ENCODE peak calls at places on chromosomes 13 and 19, in six cellular contexts. Y, J, W, S, O and R are unnamed samples. For H3K4me1 and H3K36me3, the result is how much of the 10 kb centered on the place peaks cover.

GRCh38 chr13:97548138-97548537 is 114.2 kb downstream of the RAP2A start:
- DNase-seq in Y (no peak), J (no peak), W (no peak), S (no peak), O (no peak), R (no peak)

GRCh38 chr19:5889288-5889971 is 14.2 kb downstream of the NDUFA11 start:
- DNase-seq in Y (no peak), J (no peak), W (peak), S (no peak), O (no peak), R (no peak)

GRCh38 chr19:39170398-39171231 is 26.1 kb upstream of the NCCRP1 start:
- DNase-seq in Y (no peak), J (no peak), W (no peak), S (no peak), O (no peak), R (no peak)

GRCh38 chr13:92414851-92415250 is 811.8 kb upstream of the GPC6 start:
- DNase-seq in Y (no peak), J (no peak), W (no peak), S (no peak), O (no peak), R (no peak)

GRCh38 chr19:46579286-46579944 is 21.7 kb upstream of the CALM3 start:
- DNase-seq in Y (no peak), J (peak), W (no peak), S (no peak), O (no peak), R (no peak)

GRCh38 chr13:29359181-29359580 is 236.3 kb downstream of the SLC7A1 start:
- DNase-seq in Y (no peak), J (no peak), W (no peak), S (peak), O (no peak), R (no peak)

GRCh38 chr19:18322318-18322758 is 538 bp downstream of the LSM4 start:
- DNase-seq in Y (peak), J (no peak), W (peak), S (no peak), O (no peak), R (peak)

GRCh38 chr13:26882731-26883130 is 122.1 kb upstream of the GPR12 start:
- DNase-seq in Y (no peak), J (no peak), W (no peak), S (no peak), O (no peak), R (no peak)

GRCh38 chr19:1468274-1469199 is 10.5 kb downstream of the C19orf25 start:
- DNase-seq in Y (no peak), J (no peak), W (peak), S (no peak), O (no peak), R (no peak)

GRCh38 chr13:75326173-75327131 is 155.5 kb downstream of the TBC1D4 start:
- DNase-seq in Y (no peak), J (no peak), W (peak), S (no peak), O (peak), R (no peak)

GRCh38 chr19:30272554-30272953 is 99.6 kb upstream of the ZNF536 start:
- DNase-seq in Y (no peak), J (no peak), W (no peak), S (no peak), O (no peak), R (no peak)

GRCh38 chr13:106566682-106567420 is 1.1 kb downstream of the ARGLU1 start:
- DNase-seq in Y (peak), J (no peak), W (peak), S (no peak), O (peak), R (peak)

GRCh38 chr19:37654118-37654517 is 1.1 kb downstream of the ZFP30 start:
- DNase-seq in Y (no peak), J (no peak), W (no peak), S (no peak), O (no peak), R (no peak)

GRCh38 chr13:94351292-94352000 is 128.0 kb downstream of the DCT start:
- DNase-seq in Y (no peak), J (no peak), W (peak), S (no peak), O (no peak), R (no peak)

GRCh38 chr13:28754698-28755545 is 36.2 kb upstream of the SLC46A3 start:
- DNase-seq in Y (no peak), J (no peak), W (peak), S (no peak), O (no peak), R (no peak)

GRCh38 chr19:19139876-19140229 is 1.6 kb upstream of the TMEM161A start:
- DNase-seq in Y (no peak), J (no peak), W (no peak), S (no peak), O (no peak), R (no peak)

GRCh38 chr13:107351305-107351704 is 783.4 kb upstream of the ARGLU1 start:
- DNase-seq in Y (no peak), J (no peak), W (peak), S (no peak), O (no peak), R (no peak)

GRCh38 chr19:5130371-5131030 is 161.6 kb downstream of the KDM4B start:
- DNase-seq in Y (no peak), J (no peak), W (no peak), S (no peak), O (peak), R (no peak)

GRCh38 chr13:44197791-44198770 is 175.5 kb upstream of the SERP2 start:
- DNase-seq in Y (no peak), J (no peak), W (peak), S (no peak), O (no peak), R (no peak)

GRCh38 chr13:20451397-20451796 is 74.3 kb downstream of the CRYL1 start:
- DNase-seq in Y (no peak), J (no peak), W (no peak), S (no peak), O (no peak), R (no peak)

GRCh38 chr13:52405767-52406494 is at the start of gene THSD1:
- DNase-seq in Y (peak), J (peak), W (peak), S (peak), O (no peak), R (no peak)

GRCh38 chr13:20159646-20160345 is 1.1 kb downstream of the GJA3 start:
- DNase-seq in Y (no peak), J (no peak), W (peak), S (no peak), O (no peak), R (peak)

DNA sequence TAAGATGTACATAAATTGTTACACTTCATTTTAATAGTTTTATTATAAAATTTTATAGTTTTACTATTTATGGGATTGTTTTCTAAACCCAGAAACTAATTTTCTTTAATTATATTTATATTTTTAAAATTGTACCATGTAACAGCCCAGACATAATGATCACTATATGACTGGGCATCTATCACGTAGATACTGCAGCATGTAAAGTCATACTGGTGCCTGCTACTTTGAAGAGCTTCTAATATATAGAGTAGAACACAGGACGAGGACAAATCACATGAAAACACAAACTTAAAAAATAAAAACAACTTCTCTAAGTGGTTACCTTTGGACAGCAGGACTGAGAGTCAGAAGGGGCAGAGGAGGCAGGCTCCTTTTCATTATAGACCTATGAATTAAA is 5.3 kb downstream of the ELF1 start:
- DNase-seq in Y (no peak), J (no peak), W (no peak), S (no peak), O (no peak), R (no peak)
- H3K4me1 ChIP-seq in Y (under half), J (under half), W (under half), S (under half), O (half or more), R (under half)

GRCh38 chr19:3950871-3951861 is 18.3 kb downstream of the NMRK2 start:
- DNase-seq in Y (no peak), J (no peak), W (no peak), S (peak), O (no peak), R (no peak)

GRCh38 chr19:3949997-3950859 is 17.4 kb downstream of the NMRK2 start:
- DNase-seq in Y (no peak), J (no peak), W (no peak), S (no peak), O (no peak), R (no peak)

GRCh38 chr19:3955688-3956087 is 15.2 kb downstream of the DAPK3 start:
- DNase-seq in Y (no peak), J (no peak), W (no peak), S (no peak), O (no peak), R (no peak)

GRCh38 chr19:3949294-3949693 is 16.4 kb downstream of the NMRK2 start:
- DNase-seq in Y (no peak), J (no peak), W (no peak), S (no peak), O (no peak), R (no peak)

GRCh38 chr19:3954107-3954506 is 16.8 kb downstream of the DAPK3 start:
- DNase-seq in Y (no peak), J (no peak), W (no peak), S (no peak), O (no peak), R (no peak)
- H3K4me3 ChIP-seq in Y (no peak), J (no peak), W (no peak), S (no peak), O (no peak), R (no peak)

GRCh38 chr13:36979361-36980040 is 19.6 kb downstream of the ALG5 start:
- DNase-seq in Y (no peak), J (no peak), W (peak), S (no peak), O (no peak), R (no peak)

GRCh38 chr13:36986462-36987240 is 12.5 kb downstream of the ALG5 start:
- DNase-seq in Y (no peak), J (no peak), W (peak), S (no peak), O (no peak), R (no peak)

GRCh38 chr13:36981156-36981743 is 17.9 kb downstream of the ALG5 start:
- DNase-seq in Y (no peak), J (no peak), W (peak), S (no peak), O (no peak), R (peak)
- H3K36me3 ChIP-seq in Y (under half), J (under half), W (under half), S (under half), O (under half), R (half or more)

DNA sequence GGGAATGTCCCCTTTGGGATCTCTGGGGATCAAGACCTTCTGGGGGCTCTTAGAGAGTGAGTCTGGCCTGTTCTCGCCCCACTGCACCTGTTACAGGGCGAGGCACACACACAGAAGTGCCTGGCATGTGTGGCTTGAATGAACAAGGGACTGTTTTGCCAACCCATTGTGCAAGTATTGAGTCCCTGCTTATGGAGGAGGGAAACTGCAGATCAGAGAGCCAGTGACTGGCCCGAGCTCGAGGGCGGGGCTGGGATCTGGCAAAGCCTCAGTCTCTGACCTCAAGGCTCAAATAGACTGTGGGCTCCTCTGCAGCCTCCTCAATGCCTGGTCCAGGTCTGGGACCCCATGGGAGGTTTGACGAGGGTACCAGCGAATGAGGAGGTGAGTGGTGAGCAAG is 5.5 kb downstream of the RAVER1 start:
- DNase-seq in Y (no peak), J (no peak), W (no peak), S (no peak), O (no peak), R (no peak)
- H3K4me1 ChIP-seq in Y (under half), J (under half), W (under half), S (under half), O (under half), R (under half)

GRCh38 chr19:3222709-3223108 is 1.8 kb upstream of the CELF5 start:
- DNase-seq in Y (no peak), J (no peak), W (no peak), S (no peak), O (no peak), R (no peak)

GRCh38 chr19:3224346-3225325 is at the start of gene CELF5:
- DNase-seq in Y (peak), J (peak), W (no peak), S (no peak), O (peak), R (peak)

GRCh38 chr19:3227054-3227626 is 2.7 kb downstream of the CELF5 start:
- DNase-seq in Y (no peak), J (no peak), W (no peak), S (no peak), O (no peak), R (no peak)

GRCh38 chr19:3229346-3229743 is 4.9 kb downstream of the CELF5 start:
- DNase-seq in Y (no peak), J (no peak), W (no peak), S (no peak), O (no peak), R (no peak)

DNA sequence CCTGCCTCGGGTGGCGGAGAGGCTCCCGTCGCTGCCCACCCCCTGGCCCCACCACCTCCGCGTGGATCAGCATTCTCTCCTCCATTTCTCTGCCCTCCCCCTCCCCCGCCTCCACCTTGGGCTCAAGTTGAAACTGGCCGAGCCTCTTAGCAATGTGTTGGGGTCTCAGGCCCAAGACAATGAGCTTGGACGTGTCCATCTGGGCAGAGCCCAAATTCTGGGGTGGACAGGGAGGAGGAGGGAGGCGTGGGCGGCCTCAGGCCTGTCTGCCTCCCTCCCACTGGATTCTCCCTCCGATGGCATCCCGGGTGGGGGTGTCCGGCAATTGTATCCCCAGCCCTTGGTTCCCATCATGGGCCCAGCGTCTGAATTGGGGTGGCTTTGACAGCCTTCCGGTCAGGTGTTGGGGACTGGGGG is 1.2 kb downstream of the CELF5 start:
- DNase-seq in Y (no peak), J (no peak), W (no peak), S (no peak), O (no peak), R (no peak)
- H3K4me3 ChIP-seq in Y (no peak), J (peak), W (no peak), S (no peak), O (no peak), R (no peak)

DNA sequence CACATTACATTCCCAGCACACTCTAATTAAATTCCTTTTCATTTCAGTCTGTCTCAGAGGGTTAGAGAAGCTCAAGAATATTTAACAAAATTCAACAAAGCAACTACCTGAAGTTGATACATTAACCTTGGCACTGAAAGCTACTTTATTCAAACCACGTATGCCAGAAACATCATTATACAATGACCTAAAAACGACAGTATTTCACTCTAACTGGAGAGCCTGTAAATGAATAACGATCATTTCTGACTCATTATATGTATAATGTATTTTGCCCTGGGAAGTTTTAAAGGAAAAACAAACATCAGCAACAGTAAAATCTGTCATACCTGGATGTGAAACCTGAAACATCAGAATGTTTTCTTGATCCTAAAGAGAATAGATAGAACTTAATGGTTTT is 270.1 kb downstream of the SLITRK5 start:
- DNase-seq in Y (no peak), J (no peak), W (no peak), S (no peak), O (no peak), R (no peak)
- H3K36me3 ChIP-seq in Y (under half), J (under half), W (under half), S (under half), O (under half), R (under half)

DNA sequence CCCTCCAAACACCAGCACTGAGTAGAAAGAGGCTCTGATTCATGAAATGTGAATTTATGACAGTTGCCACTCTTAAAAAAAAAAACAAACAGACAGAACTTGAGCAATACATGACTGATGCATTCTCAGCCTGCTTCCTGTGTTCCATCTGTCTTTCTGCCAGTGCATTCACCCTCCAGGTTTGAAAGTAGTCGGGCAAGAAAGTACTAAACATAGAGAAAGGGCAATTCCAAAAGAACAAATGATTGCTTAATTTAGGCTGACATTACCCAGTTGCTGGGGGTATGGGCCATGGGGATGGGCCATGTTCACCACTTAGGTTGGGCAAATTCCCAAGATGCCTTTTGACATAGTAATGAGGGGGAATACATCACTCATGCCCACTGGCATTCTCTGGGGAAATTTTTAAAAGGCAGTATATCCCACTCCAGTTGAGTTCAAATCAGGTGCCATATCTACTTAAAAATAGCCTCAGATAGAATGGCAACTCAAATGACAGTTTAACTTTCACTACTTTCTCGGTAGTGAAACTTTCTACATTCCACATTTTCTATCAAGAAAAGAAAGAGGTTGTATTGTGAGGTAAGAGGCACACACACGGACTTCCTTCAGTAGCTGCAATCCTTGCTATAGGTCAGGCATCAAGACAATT is 5.5 kb downstream of the STARD13 start:
- DNase-seq in Y (no peak), J (no peak), W (peak), S (no peak), O (no peak), R (no peak)
- H3K4me1 ChIP-seq in Y (under half), J (under half), W (under half), S (under half), O (under half), R (under half)